ENCODE peak calls at places on chromosome 21, in eight cellular contexts. One of them, this sample, is unnamed.

GRCh38 chr21:44398499-44398898 is 45.1 kb downstream of the TRPM2 start:
- DNase-seq in PC-3: peak; percentile 32
- DNase-seq in heart left ventricle: no peak
- DNase-seq in tibial nerve: no peak
- DNase-seq in effector memory CD4-positive, alpha-beta T cell: no peak
- DNase-seq in neural progenitor cell: no peak
- DNase-seq in ascending aorta: no peak
- DNase-seq in mesenchymal stem cell: peak; percentile 16
- DNase-seq in this sample: no peak

GRCh38 chr21:32747396-32747795 is 19.6 kb upstream of the SYNJ1 start:
- DNase-seq in PC-3: no peak
- DNase-seq in heart left ventricle: no peak
- DNase-seq in tibial nerve: no peak
- DNase-seq in effector memory CD4-positive, alpha-beta T cell: no peak
- DNase-seq in neural progenitor cell: no peak
- DNase-seq in ascending aorta: no peak
- DNase-seq in mesenchymal stem cell: no peak
- DNase-seq in this sample: no peak

GRCh38 chr21:25375675-25376074 is 231.6 kb downstream of the MRPL39 start:
- DNase-seq in PC-3: no peak
- DNase-seq in heart left ventricle: no peak
- DNase-seq in tibial nerve: no peak
- DNase-seq in effector memory CD4-positive, alpha-beta T cell: no peak
- DNase-seq in neural progenitor cell: no peak
- DNase-seq in ascending aorta: no peak
- DNase-seq in mesenchymal stem cell: no peak
- DNase-seq in this sample: no peak

GRCh38 chr21:35565204-35565611 is 495.1 kb downstream of the SETD4 start:
- DNase-seq in PC-3: peak; percentile 93
- DNase-seq in heart left ventricle: peak; percentile 21
- DNase-seq in tibial nerve: peak; percentile 21
- DNase-seq in effector memory CD4-positive, alpha-beta T cell: no peak
- DNase-seq in neural progenitor cell: no peak
- DNase-seq in ascending aorta: peak; percentile 75
- DNase-seq in mesenchymal stem cell: peak; percentile 92
- DNase-seq in this sample: peak; percentile 69

GRCh38 chr21:38327984-38328383 is 71.2 kb downstream of the KCNJ15 start:
- DNase-seq in PC-3: no peak
- DNase-seq in heart left ventricle: no peak
- DNase-seq in tibial nerve: no peak
- DNase-seq in effector memory CD4-positive, alpha-beta T cell: no peak
- DNase-seq in neural progenitor cell: no peak
- DNase-seq in ascending aorta: peak; percentile 27
- DNase-seq in mesenchymal stem cell: no peak
- DNase-seq in this sample: no peak

GRCh38 chr21:40186036-40186435 is 318.8 kb downstream of the PCP4 start:
- DNase-seq in PC-3: no peak
- DNase-seq in heart left ventricle: no peak
- DNase-seq in tibial nerve: peak; percentile 70
- DNase-seq in effector memory CD4-positive, alpha-beta T cell: no peak
- DNase-seq in neural progenitor cell: no peak
- DNase-seq in ascending aorta: no peak
- DNase-seq in mesenchymal stem cell: no peak
- DNase-seq in this sample: no peak

GRCh38 chr21:25501448-25501847 is 105.8 kb downstream of the MRPL39 start:
- DNase-seq in PC-3: no peak
- DNase-seq in heart left ventricle: no peak
- DNase-seq in tibial nerve: no peak
- DNase-seq in effector memory CD4-positive, alpha-beta T cell: no peak
- DNase-seq in neural progenitor cell: no peak
- DNase-seq in ascending aorta: no peak
- DNase-seq in mesenchymal stem cell: no peak
- DNase-seq in this sample: no peak

GRCh38 chr21:43811262-43812105 is 22.1 kb downstream of the RRP1 start:
- DNase-seq in PC-3: no peak
- DNase-seq in heart left ventricle: no peak
- DNase-seq in tibial nerve: no peak
- DNase-seq in effector memory CD4-positive, alpha-beta T cell: no peak
- DNase-seq in neural progenitor cell: no peak
- DNase-seq in ascending aorta: no peak
- DNase-seq in mesenchymal stem cell: no peak
- DNase-seq in this sample: no peak

GRCh38 chr21:39633770-39634181 is 21.0 kb downstream of the B3GALT5 start:
- DNase-seq in PC-3: peak; percentile 95
- DNase-seq in heart left ventricle: no peak
- DNase-seq in tibial nerve: no peak
- DNase-seq in effector memory CD4-positive, alpha-beta T cell: no peak
- DNase-seq in neural progenitor cell: no peak
- DNase-seq in ascending aorta: no peak
- DNase-seq in mesenchymal stem cell: peak; percentile 88
- DNase-seq in this sample: peak; percentile 83

GRCh38 chr21:34908424-34909055 is 140.6 kb downstream of the RUNX1 start:
- DNase-seq in PC-3: peak; percentile 72
- DNase-seq in heart left ventricle: no peak
- DNase-seq in tibial nerve: peak; percentile 39
- DNase-seq in effector memory CD4-positive, alpha-beta T cell: no peak
- DNase-seq in neural progenitor cell: no peak
- DNase-seq in ascending aorta: no peak
- DNase-seq in mesenchymal stem cell: no peak
- DNase-seq in this sample: no peak

GRCh38 chr21:27189870-27190269 is 223.0 kb upstream of the ADAMTS5 start:
- DNase-seq in PC-3: no peak
- DNase-seq in heart left ventricle: no peak
- DNase-seq in tibial nerve: no peak
- DNase-seq in effector memory CD4-positive, alpha-beta T cell: no peak
- DNase-seq in neural progenitor cell: no peak
- DNase-seq in ascending aorta: no peak
- DNase-seq in mesenchymal stem cell: no peak
- DNase-seq in this sample: no peak

GRCh38 chr21:34037009-34037408 is 36.4 kb upstream of the MRPS6 start:
- DNase-seq in PC-3: no peak
- DNase-seq in heart left ventricle: no peak
- DNase-seq in tibial nerve: no peak
- DNase-seq in effector memory CD4-positive, alpha-beta T cell: no peak
- DNase-seq in neural progenitor cell: no peak
- DNase-seq in ascending aorta: no peak
- DNase-seq in mesenchymal stem cell: no peak
- DNase-seq in this sample: no peak

GRCh38 chr21:37560385-37560784 is 193.8 kb downstream of the DYRK1A start:
- DNase-seq in PC-3: no peak
- DNase-seq in heart left ventricle: no peak
- DNase-seq in tibial nerve: no peak
- DNase-seq in effector memory CD4-positive, alpha-beta T cell: no peak
- DNase-seq in neural progenitor cell: no peak
- DNase-seq in ascending aorta: no peak
- DNase-seq in mesenchymal stem cell: no peak
- DNase-seq in this sample: no peak

GRCh38 chr21:37198989-37199924 is 67.9 kb downstream of the VPS26C start:
- DNase-seq in PC-3: peak; percentile 91
- DNase-seq in heart left ventricle: no peak
- DNase-seq in tibial nerve: no peak
- DNase-seq in effector memory CD4-positive, alpha-beta T cell: no peak
- DNase-seq in neural progenitor cell: no peak
- DNase-seq in ascending aorta: no peak
- DNase-seq in mesenchymal stem cell: peak; percentile 61
- DNase-seq in this sample: peak; percentile 57

GRCh38 chr21:32253215-32253641 is 25.6 kb downstream of the MIS18A start:
- DNase-seq in PC-3: no peak
- DNase-seq in heart left ventricle: peak; percentile 70
- DNase-seq in tibial nerve: no peak
- DNase-seq in effector memory CD4-positive, alpha-beta T cell: no peak
- DNase-seq in neural progenitor cell: no peak
- DNase-seq in ascending aorta: peak; percentile 78
- DNase-seq in mesenchymal stem cell: peak; percentile 10
- DNase-seq in this sample: no peak

GRCh38 chr21:32386195-32386870 is 6.5 kb downstream of the URB1 start:
- DNase-seq in PC-3: no peak
- DNase-seq in heart left ventricle: peak; percentile 58
- DNase-seq in tibial nerve: no peak
- DNase-seq in effector memory CD4-positive, alpha-beta T cell: no peak
- DNase-seq in neural progenitor cell: no peak
- DNase-seq in ascending aorta: peak; percentile 89
- DNase-seq in mesenchymal stem cell: no peak
- DNase-seq in this sample: peak; percentile 87

GRCh38 chr21:16154961-16155360 is 425.2 kb downstream of the USP25 start:
- DNase-seq in PC-3: no peak
- DNase-seq in heart left ventricle: no peak
- DNase-seq in tibial nerve: no peak
- DNase-seq in effector memory CD4-positive, alpha-beta T cell: no peak
- DNase-seq in neural progenitor cell: peak; percentile 22
- DNase-seq in ascending aorta: no peak
- DNase-seq in mesenchymal stem cell: no peak
- DNase-seq in this sample: no peak

GRCh38 chr21:32930673-32931072 is 95.1 kb upstream of the OLIG2 start:
- DNase-seq in PC-3: no peak
- DNase-seq in heart left ventricle: no peak
- DNase-seq in tibial nerve: no peak
- DNase-seq in effector memory CD4-positive, alpha-beta T cell: no peak
- DNase-seq in neural progenitor cell: no peak
- DNase-seq in ascending aorta: no peak
- DNase-seq in mesenchymal stem cell: no peak
- DNase-seq in this sample: no peak

DNA sequence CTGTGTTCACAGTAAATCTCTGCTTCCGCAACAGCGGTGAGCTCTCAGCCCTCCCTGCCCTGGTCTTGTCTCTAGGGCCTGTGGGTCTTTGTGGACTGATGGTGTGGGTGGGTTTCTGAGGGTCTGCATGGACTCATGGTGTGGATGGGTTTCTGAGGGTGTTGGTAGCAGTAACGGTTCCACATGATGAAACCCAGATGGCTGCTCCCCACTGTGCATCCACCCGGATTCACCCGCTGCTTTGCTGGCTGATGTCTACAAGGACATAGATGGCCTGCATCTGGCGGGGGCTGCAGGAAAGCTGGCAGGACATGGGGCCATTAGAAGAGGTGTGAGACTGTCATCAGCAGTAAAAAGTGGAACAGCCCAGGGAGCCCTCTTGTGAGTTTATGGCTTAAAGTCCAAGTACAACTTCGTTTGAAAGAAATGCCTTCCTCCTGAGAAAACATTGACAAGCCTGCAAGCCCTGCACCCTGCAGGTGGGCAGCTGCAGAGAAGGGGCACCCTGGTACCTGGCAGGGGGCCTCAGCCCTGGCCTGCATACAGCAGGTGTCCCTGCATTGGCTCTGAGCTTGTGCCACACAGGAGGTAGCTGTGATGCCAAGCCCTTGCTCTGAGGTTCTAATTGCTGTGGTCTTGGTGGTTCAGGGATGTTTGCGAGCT is 156.9 kb upstream of the COL6A1 start:
- DNase-seq in PC-3: no peak
- DNase-seq in heart left ventricle: no peak
- DNase-seq in tibial nerve: no peak
- DNase-seq in effector memory CD4-positive, alpha-beta T cell: no peak
- DNase-seq in neural progenitor cell: no peak
- DNase-seq in ascending aorta: no peak
- DNase-seq in mesenchymal stem cell: no peak
- DNase-seq in this sample: no peak
- H3K27ac ChIP-seq in PC-3: no peak overlapping the region
- H3K27ac ChIP-seq in heart left ventricle: no peak overlapping the region
- H3K27ac ChIP-seq in tibial nerve: no peak overlapping the region
- H3K27ac ChIP-seq in effector memory CD4-positive, alpha-beta T cell: no peak overlapping the region
- H3K27ac ChIP-seq in neural progenitor cell: no peak overlapping the region
- H3K27ac ChIP-seq in ascending aorta: no peak overlapping the region
- H3K27ac ChIP-seq in mesenchymal stem cell: no peak overlapping the region
- H3K27ac ChIP-seq in this sample: no peak overlapping the region

DNA sequence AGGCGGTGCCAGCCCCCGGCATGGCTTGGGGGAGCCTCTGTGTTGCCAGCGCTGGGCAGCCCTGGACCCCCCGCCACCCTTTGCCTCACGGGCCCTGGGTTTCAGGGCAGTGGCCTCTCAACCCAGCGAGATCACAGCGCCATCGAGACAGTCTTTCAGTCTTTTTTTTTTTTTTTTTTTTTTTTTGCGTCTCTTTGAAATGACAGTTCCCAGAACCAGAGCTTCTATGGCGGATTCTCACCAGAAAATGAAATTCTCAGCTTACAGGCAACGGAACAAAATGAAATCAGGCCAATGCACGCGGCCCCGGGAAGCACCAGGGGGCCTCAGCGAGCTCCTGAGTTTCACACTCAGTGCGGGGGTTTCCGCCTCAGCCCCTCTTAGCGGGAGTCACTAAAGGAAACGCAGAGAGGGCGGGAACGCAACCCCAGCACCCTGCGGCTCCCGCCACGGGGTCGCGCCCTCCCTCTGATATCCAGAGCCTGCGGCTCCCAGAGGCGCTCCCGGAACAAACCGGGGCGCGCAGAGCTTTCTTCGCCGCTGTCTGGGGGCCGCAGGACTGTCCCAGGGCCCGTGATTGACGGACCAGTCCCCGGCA is 8.0 kb upstream of the COL6A1 start:
- DNase-seq in PC-3: peak; percentile 86
- DNase-seq in heart left ventricle: peak; percentile 87
- DNase-seq in tibial nerve: peak; percentile 80
- DNase-seq in effector memory CD4-positive, alpha-beta T cell: peak; percentile 55
- DNase-seq in neural progenitor cell: peak; percentile 85
- DNase-seq in ascending aorta: peak; percentile 93
- DNase-seq in mesenchymal stem cell: peak; percentile 94
- DNase-seq in this sample: no peak
- H3K27ac ChIP-seq in PC-3: peak overlapping the region; percentile 93
- H3K27ac ChIP-seq in heart left ventricle: peak overlapping the region; percentile 99
- H3K27ac ChIP-seq in tibial nerve: peak overlapping the region; percentile 98
- H3K27ac ChIP-seq in effector memory CD4-positive, alpha-beta T cell: peak overlapping the region; percentile 30
- H3K27ac ChIP-seq in neural progenitor cell: no peak overlapping the region
- H3K27ac ChIP-seq in ascending aorta: peak overlapping the region; percentile 98
- H3K27ac ChIP-seq in mesenchymal stem cell: peak overlapping the region; percentile 95
- H3K27ac ChIP-seq in this sample: no peak overlapping the region

GRCh38 chr21:42526379-42526727 is 12.7 kb downstream of the SLC37A1 start:
- DNase-seq in PC-3: no peak
- DNase-seq in heart left ventricle: peak; percentile 46
- DNase-seq in tibial nerve: no peak
- DNase-seq in effector memory CD4-positive, alpha-beta T cell: no peak
- DNase-seq in neural progenitor cell: no peak
- DNase-seq in ascending aorta: no peak
- DNase-seq in mesenchymal stem cell: no peak
- DNase-seq in this sample: no peak
- H3K27ac ChIP-seq in PC-3: no peak overlapping the region
- H3K27ac ChIP-seq in heart left ventricle: peak overlapping the region; percentile 84
- H3K27ac ChIP-seq in tibial nerve: no peak overlapping the region
- H3K27ac ChIP-seq in effector memory CD4-positive, alpha-beta T cell: no peak overlapping the region
- H3K27ac ChIP-seq in neural progenitor cell: no peak overlapping the region
- H3K27ac ChIP-seq in ascending aorta: no peak overlapping the region
- H3K27ac ChIP-seq in mesenchymal stem cell: no peak overlapping the region
- H3K27ac ChIP-seq in this sample: no peak overlapping the region

DNA sequence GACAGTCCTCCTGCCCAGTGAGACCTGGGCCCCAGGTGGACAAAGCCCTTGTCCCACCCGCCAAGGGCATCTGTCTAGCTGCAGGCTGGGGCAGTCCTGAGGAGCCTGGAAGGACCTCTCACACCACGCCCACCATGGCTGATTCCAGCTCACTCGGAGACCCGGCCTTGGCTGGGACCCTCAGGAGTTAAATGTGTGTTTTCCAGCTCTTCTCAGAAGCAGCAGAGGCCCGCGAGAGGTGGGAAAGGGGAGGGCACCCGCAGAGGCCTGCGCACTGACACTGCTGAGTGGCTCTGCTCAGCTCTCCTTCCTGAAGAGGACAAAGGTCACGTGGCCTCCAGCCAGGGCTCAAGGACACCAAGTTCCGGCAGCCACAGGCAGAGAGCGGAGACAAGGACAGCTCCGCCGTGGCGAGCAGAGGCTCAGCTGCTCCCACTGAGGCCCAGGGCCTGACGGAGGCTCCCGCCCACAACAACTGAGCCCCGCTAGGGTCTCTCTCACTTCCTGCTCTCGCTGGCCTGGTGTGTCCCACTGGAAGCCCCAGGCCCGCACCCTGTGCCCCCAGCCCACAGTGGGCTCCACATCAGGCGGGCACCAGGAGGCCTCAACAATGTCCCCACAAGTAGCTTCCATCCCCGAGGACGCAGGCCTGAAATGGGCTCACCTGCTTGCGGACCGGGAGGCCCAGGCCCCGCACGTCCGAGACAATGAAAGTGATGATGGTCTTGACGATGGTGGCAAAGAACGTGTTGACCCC is 16.9 kb downstream of the SLC19A1 start:
- DNase-seq in PC-3: no peak
- DNase-seq in heart left ventricle: no peak
- DNase-seq in tibial nerve: no peak
- DNase-seq in effector memory CD4-positive, alpha-beta T cell: no peak
- DNase-seq in neural progenitor cell: no peak
- DNase-seq in ascending aorta: peak; percentile 61
- DNase-seq in mesenchymal stem cell: no peak
- DNase-seq in this sample: no peak
- H3K27ac ChIP-seq in PC-3: no peak overlapping the region
- H3K27ac ChIP-seq in heart left ventricle: no peak overlapping the region
- H3K27ac ChIP-seq in tibial nerve: no peak overlapping the region
- H3K27ac ChIP-seq in effector memory CD4-positive, alpha-beta T cell: no peak overlapping the region
- H3K27ac ChIP-seq in neural progenitor cell: no peak overlapping the region
- H3K27ac ChIP-seq in ascending aorta: no peak overlapping the region
- H3K27ac ChIP-seq in mesenchymal stem cell: no peak overlapping the region
- H3K27ac ChIP-seq in this sample: no peak overlapping the region

This sample was measured in epithelial cell of prostate.